ENCODE peak calls at places on chromosomes 7 and 10, in six cellular contexts. J is heart left ventricle, A is GM06990, O is ovary, C is cardiac muscle cell, W is mammary epithelial cell. I is an unnamed sample.

GRCh38 chr10:102335184-102335583 is 60.3 kb upstream of the NFKB2 start:
- DNase-seq in J (peak; percentile 25), A (no peak), O (no peak), C (no peak), W (no peak), I (no peak)

GRCh38 chr7:1967512-1968396 is 265.0 kb downstream of the MAD1L1 start:
- DNase-seq in J (no peak), A (no peak), O (no peak), C (no peak), W (no peak), I (no peak)

GRCh38 chr7:16465469-16466086 is at the start of gene SOSTDC1:
- DNase-seq in J (no peak), A (no peak), O (no peak), C (peak; percentile 57), W (peak; percentile 63), I (no peak)

GRCh38 chr10:125023862-125024495 is 82.1 kb downstream of the ZRANB1 start:
- DNase-seq in J (peak; percentile 59), A (no peak), O (peak; percentile 79), C (no peak), W (no peak), I (no peak)

GRCh38 chr7:33392143-33392542 is 262.8 kb downstream of the BBS9 start:
- DNase-seq in J (no peak), A (no peak), O (no peak), C (no peak), W (no peak), I (no peak)

GRCh38 chr7:127863082-127863481 is 168.2 kb downstream of the LRRC4 start:
- DNase-seq in J (no peak), A (no peak), O (no peak), C (no peak), W (no peak), I (no peak)

GRCh38 chr7:35519971-35520809 is 174.7 kb downstream of the HERPUD2 start:
- DNase-seq in J (peak; percentile 85), A (no peak), O (peak; percentile 64), C (peak; percentile 93), W (peak; percentile 42), I (peak; percentile 42)

GRCh38 chr10:49831352-49832040 is 69.4 kb upstream of the OGDHL start:
- DNase-seq in J (no peak), A (no peak), O (no peak), C (no peak), W (peak; percentile 29), I (peak; percentile 7)

GRCh38 chr7:116736927-116737715 is 65.1 kb downstream of the MET start:
- DNase-seq in J (no peak), A (no peak), O (no peak), C (no peak), W (no peak), I (peak; percentile 39)

GRCh38 chr7:43565786-43566185 is 17.1 kb upstream of the STK17A start:
- DNase-seq in J (no peak), A (no peak), O (no peak), C (no peak), W (no peak), I (no peak)

DNA sequence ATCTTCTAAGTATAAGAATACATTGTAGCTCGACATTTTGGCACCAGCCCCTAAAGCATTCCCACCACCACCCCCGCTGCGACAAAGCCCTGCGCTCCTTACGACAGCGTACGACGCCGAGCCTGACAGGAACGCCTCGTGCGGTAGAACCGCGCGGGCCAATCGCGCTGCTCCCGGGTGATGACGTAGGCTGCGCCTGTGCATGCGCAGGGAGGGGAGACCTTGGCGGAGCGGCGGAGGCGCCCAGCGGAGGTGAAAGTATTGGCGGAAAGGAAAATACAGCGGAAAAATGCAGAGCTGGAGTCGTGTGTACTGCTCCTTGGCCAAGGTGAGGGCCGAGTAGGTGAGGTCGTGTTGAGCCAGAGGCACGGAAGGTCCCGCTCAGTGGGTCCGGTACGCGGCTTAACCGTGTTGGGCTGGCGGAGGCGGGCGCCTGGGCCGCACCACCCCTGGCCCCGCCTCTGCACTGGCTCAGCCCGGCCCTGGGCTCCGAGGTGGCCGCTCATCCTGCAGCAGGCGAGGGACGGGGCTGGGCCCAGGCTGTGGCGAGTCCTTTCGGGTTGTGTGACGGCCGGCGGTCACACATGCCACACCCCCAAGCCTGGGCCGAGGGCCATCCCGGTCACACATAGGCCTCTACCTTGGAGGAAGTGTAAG is at the start of gene DLD:
- DNase-seq in J (peak; percentile 96), A (peak; percentile 93), O (peak; percentile 94), C (peak; percentile 94), W (peak; percentile 87), I (peak; percentile 91)
- H3K27me3 ChIP-seq in J (no peaks in the 10 kb centered on the region), A (no peaks in the 10 kb centered on the region), O (no peaks in the 10 kb centered on the region), C (peaks cover 3% of the 10 kb centered on the region), W (no peaks in the 10 kb centered on the region), I (peaks cover 1% of the 10 kb centered on the region)

DNA sequence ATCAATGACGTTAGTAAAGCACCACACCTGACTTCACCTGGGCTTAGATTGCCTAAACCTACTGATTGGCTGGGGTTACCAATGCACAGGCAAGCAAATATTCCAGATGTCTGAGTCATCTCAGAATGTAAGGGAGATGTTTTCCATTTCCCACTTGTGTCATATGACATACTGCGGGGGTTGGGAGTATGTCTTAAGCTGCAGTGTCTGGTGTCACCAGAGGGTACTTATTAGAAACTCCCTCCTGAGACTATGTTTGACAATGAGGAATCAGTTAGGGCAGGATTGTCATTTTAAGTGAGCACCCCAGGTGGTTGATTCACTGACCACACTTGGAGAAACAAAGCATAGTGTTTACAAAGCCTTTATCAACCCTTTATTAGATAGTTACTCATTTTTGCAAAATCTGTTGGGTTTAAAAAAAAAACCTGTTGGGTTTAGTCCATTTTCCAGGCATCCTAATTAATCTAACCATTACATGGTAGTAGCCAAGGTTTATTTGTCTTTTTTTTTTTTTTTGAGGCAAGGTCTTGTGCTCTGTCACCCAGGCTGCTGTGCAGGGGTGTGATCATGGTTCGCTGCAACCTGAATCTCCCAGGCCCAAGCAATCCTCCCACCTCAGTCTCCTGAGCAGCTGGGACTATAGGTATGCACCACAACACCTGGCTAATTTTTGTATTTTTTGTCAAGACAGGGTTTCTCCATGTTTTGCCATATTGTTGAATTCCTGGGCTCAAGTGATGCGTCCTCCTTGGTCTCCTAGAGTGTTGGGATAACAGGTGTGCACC is 72.5 kb downstream of the CDK6 start:
- DNase-seq in J (no peak), A (no peak), O (no peak), C (no peak), W (peak; percentile 97), I (peak; percentile 86)
- TF ChIP-seq CTCF in J (no peak), A (no peak), O (no peak), C (no peak), W (peak; percentile 1), I (no peak)

GRCh38 chr7:29288534-29289091 is 94.0 kb downstream of the CHN2 start:
- DNase-seq in J (no peak), A (no peak), O (no peak), C (no peak), W (no peak), I (no peak)
- H3K4me3 ChIP-seq in J (no peak overlapping the region), A (no peak overlapping the region), O (no peak overlapping the region), C (no peak overlapping the region), W (no peak overlapping the region), I (no peak overlapping the region)

GRCh38 chr7:155369766-155370165 is 72.1 kb downstream of the INSIG1 start:
- DNase-seq in J (no peak), A (no peak), O (no peak), C (no peak), W (no peak), I (no peak)
- H3K27me3 ChIP-seq in J (peaks cover 35% of the 10 kb centered on the region), A (peaks cover 6% of the 10 kb centered on the region), O (no peaks in the 10 kb centered on the region), C (peaks cover 74% of the 10 kb centered on the region), W (peaks cover 34% of the 10 kb centered on the region), I (peaks cover 62% of the 10 kb centered on the region)

GRCh38 chr7:157614457-157615020 is 277.7 kb downstream of the DNAJB6 start:
- DNase-seq in J (no peak), A (no peak), O (no peak), C (no peak), W (no peak), I (no peak)

GRCh38 chr7:157613575-157614322 is 276.9 kb downstream of the DNAJB6 start:
- DNase-seq in J (no peak), A (no peak), O (no peak), C (no peak), W (no peak), I (peak; percentile 14)

GRCh38 chr7:157611341-157611740 is 274.5 kb downstream of the DNAJB6 start:
- DNase-seq in J (no peak), A (no peak), O (no peak), C (no peak), W (no peak), I (no peak)

GRCh38 chr7:157612009-157612663 is 275.3 kb downstream of the DNAJB6 start:
- DNase-seq in J (no peak), A (no peak), O (no peak), C (no peak), W (no peak), I (no peak)

DNA sequence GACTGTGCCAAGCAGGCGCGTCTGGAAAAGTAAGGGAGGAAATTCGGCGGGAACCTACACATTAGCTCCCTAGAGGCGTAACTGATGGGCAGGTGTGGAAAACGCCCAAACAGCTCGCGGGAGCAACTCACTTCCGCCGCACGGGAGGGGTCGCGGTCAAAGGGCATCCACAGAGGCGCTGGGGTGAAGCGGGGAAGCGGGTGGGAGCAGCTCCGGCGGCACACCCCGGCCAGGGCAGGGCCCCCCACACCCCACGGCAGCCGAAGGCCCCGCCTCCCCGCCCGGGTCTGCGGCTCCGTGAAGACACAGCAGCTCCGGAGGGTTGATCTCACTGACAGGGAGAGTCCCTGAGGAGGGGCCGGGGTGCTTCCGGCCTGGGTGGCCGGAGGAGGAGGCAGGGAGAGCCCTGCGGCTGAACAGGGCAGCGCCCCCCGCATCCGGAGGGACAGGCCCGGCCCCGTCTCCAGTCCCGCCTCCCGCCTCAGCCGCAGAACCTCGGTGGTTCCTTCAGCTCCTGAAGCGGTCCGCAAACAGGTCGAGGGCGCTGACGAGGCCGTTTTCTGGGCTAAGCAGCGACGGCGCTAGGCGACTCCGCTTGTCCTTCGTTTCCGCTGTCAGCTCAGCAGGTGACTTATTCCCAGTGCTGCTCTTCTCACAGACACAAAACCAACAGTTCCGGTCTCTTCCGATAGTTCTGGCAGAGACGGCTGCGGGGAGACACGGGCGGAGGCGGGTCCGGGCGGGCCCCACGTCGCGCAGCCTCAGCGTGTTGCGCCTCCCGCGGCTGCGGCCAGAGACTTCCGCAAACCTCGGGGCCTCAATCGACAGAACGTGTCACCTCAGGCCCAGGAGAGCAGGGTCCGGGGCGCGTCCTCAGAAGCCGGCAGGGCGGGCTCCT is 276.1 kb downstream of the DNAJB6 start:
- DNase-seq in J (peak; percentile 57), A (no peak), O (peak; percentile 41), C (no peak), W (no peak), I (peak; percentile 15)
- TF ChIP-seq CTCF in J (no peak), A (no peak), O (no peak), C (no peak), W (no peak), I (no peak)

DNA sequence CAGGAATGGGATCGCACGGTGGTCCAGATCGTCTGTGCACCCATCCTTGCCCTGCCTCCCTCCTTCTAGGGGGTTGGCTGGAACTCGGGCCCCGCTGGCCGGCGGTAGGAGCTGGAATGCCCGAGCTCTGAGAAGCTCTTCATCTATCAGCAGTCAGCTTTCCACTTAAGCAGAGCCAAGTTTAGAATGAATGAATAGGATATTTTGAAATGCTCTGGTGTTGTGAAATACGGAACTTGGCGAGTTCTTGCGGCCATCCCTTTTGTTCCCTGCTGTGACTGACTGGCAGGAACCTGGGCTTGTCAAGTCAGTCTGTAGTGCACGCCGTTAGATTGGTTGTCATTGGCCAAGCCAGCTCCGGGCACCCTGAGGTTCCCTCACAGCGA is 33.3 kb downstream of the FOXK1 start:
- DNase-seq in J (peak; percentile 62), A (no peak), O (no peak), C (peak; percentile 70), W (peak; percentile 89), I (peak; percentile 66)
- H3K4me3 ChIP-seq in J (no peak overlapping the region), A (no peak overlapping the region), O (no peak overlapping the region), C (no peak overlapping the region), W (peak overlapping the region; percentile 24), I (no peak overlapping the region)